ENCODE peak calls at places on chromosome 2, in five cellular contexts. One of them, this sample, is unnamed.

GRCh38 chr2:1755436-1756191 is 11.3 kb upstream of the PXDN start:
- DNase-seq in BJ: no peak
- DNase-seq in dorsolateral prefrontal cortex: peak; percentile 7
- DNase-seq in mucosa of descending colon: no peak
- DNase-seq in fibroblast of pulmonary artery: peak; percentile 97
- DNase-seq in this sample: no peak

GRCh38 chr2:144320491-144320890 is 199.4 kb downstream of the ZEB2 start:
- DNase-seq in BJ: no peak
- DNase-seq in dorsolateral prefrontal cortex: no peak
- DNase-seq in mucosa of descending colon: no peak
- DNase-seq in fibroblast of pulmonary artery: peak; percentile 46
- DNase-seq in this sample: peak; percentile 79

GRCh38 chr2:207284556-207285450 is 119.1 kb upstream of the KLF7 start:
- DNase-seq in BJ: peak; percentile 15
- DNase-seq in dorsolateral prefrontal cortex: no peak
- DNase-seq in mucosa of descending colon: no peak
- DNase-seq in fibroblast of pulmonary artery: no peak
- DNase-seq in this sample: no peak

GRCh38 chr2:233919938-233920337 is 2.8 kb downstream of the TRPM8 start:
- DNase-seq in BJ: no peak
- DNase-seq in dorsolateral prefrontal cortex: no peak
- DNase-seq in mucosa of descending colon: no peak
- DNase-seq in fibroblast of pulmonary artery: peak; percentile 30
- DNase-seq in this sample: peak; percentile 74

GRCh38 chr2:196278491-196278911 is 107.1 kb upstream of the STK17B start:
- DNase-seq in BJ: no peak
- DNase-seq in dorsolateral prefrontal cortex: no peak
- DNase-seq in mucosa of descending colon: no peak
- DNase-seq in fibroblast of pulmonary artery: peak; percentile 73
- DNase-seq in this sample: peak; percentile 73

GRCh38 chr2:29518988-29519925 is 402.1 kb downstream of the ALK start:
- DNase-seq in BJ: peak; percentile 59
- DNase-seq in dorsolateral prefrontal cortex: no peak
- DNase-seq in mucosa of descending colon: no peak
- DNase-seq in fibroblast of pulmonary artery: peak; percentile 71
- DNase-seq in this sample: peak; percentile 79

GRCh38 chr2:200585730-200586643 is at the start of gene AOX1:
- DNase-seq in BJ: no peak
- DNase-seq in dorsolateral prefrontal cortex: peak; percentile 50
- DNase-seq in mucosa of descending colon: peak; percentile 57
- DNase-seq in fibroblast of pulmonary artery: peak; percentile 64
- DNase-seq in this sample: peak; percentile 42

GRCh38 chr2:191699341-191699945 is 21.5 kb downstream of the NABP1 start:
- DNase-seq in BJ: no peak
- DNase-seq in dorsolateral prefrontal cortex: no peak
- DNase-seq in mucosa of descending colon: no peak
- DNase-seq in fibroblast of pulmonary artery: no peak
- DNase-seq in this sample: no peak

GRCh38 chr2:217307023-217307422 is 447.2 kb upstream of the TNP1 start:
- DNase-seq in BJ: no peak
- DNase-seq in dorsolateral prefrontal cortex: no peak
- DNase-seq in mucosa of descending colon: no peak
- DNase-seq in fibroblast of pulmonary artery: no peak
- DNase-seq in this sample: no peak

GRCh38 chr2:33133436-33133835 is 186.7 kb downstream of the LTBP1 start:
- DNase-seq in BJ: no peak
- DNase-seq in dorsolateral prefrontal cortex: no peak
- DNase-seq in mucosa of descending colon: no peak
- DNase-seq in fibroblast of pulmonary artery: no peak
- DNase-seq in this sample: no peak

GRCh38 chr2:50448556-50448955 is 583.4 kb downstream of the NRXN1 start:
- DNase-seq in BJ: no peak
- DNase-seq in dorsolateral prefrontal cortex: no peak
- DNase-seq in mucosa of descending colon: no peak
- DNase-seq in fibroblast of pulmonary artery: no peak
- DNase-seq in this sample: no peak

GRCh38 chr2:67510745-67511144 is 113.6 kb downstream of the ETAA1 start:
- DNase-seq in BJ: no peak
- DNase-seq in dorsolateral prefrontal cortex: no peak
- DNase-seq in mucosa of descending colon: no peak
- DNase-seq in fibroblast of pulmonary artery: peak; percentile 87
- DNase-seq in this sample: no peak

GRCh38 chr2:236168110-236169067 is at the start of gene GBX2:
- DNase-seq in BJ: no peak
- DNase-seq in dorsolateral prefrontal cortex: no peak
- DNase-seq in mucosa of descending colon: no peak
- DNase-seq in fibroblast of pulmonary artery: peak; percentile 57
- DNase-seq in this sample: peak; percentile 81

GRCh38 chr2:27956895-27957294 is 66.4 kb downstream of the BABAM2 start:
- DNase-seq in BJ: no peak
- DNase-seq in dorsolateral prefrontal cortex: no peak
- DNase-seq in mucosa of descending colon: no peak
- DNase-seq in fibroblast of pulmonary artery: peak; percentile 89
- DNase-seq in this sample: peak; percentile 78

GRCh38 chr2:200736646-200737274 is 75.0 kb upstream of the BZW1 start:
- DNase-seq in BJ: no peak
- DNase-seq in dorsolateral prefrontal cortex: no peak
- DNase-seq in mucosa of descending colon: no peak
- DNase-seq in fibroblast of pulmonary artery: no peak
- DNase-seq in this sample: no peak

GRCh38 chr2:147998203-147998602 is 22.3 kb downstream of the ORC4 start:
- DNase-seq in BJ: no peak
- DNase-seq in dorsolateral prefrontal cortex: no peak
- DNase-seq in mucosa of descending colon: no peak
- DNase-seq in fibroblast of pulmonary artery: no peak
- DNase-seq in this sample: no peak

GRCh38 chr2:128410758-128411215 is 92.1 kb upstream of the HS6ST1 start:
- DNase-seq in BJ: no peak
- DNase-seq in dorsolateral prefrontal cortex: peak; percentile 22
- DNase-seq in mucosa of descending colon: no peak
- DNase-seq in fibroblast of pulmonary artery: no peak
- DNase-seq in this sample: no peak

GRCh38 chr2:128594273-128594910 is 275.7 kb upstream of the HS6ST1 start:
- DNase-seq in BJ: no peak
- DNase-seq in dorsolateral prefrontal cortex: no peak
- DNase-seq in mucosa of descending colon: no peak
- DNase-seq in fibroblast of pulmonary artery: no peak
- DNase-seq in this sample: no peak

GRCh38 chr2:26178746-26179436 is 6.0 kb downstream of the GAREM2 start:
- DNase-seq in BJ: no peak
- DNase-seq in dorsolateral prefrontal cortex: no peak
- DNase-seq in mucosa of descending colon: peak; percentile 68
- DNase-seq in fibroblast of pulmonary artery: no peak
- DNase-seq in this sample: no peak

GRCh38 chr2:15299904-15300528 is 261.1 kb downstream of the NBAS start:
- DNase-seq in BJ: no peak
- DNase-seq in dorsolateral prefrontal cortex: no peak
- DNase-seq in mucosa of descending colon: no peak
- DNase-seq in fibroblast of pulmonary artery: no peak
- DNase-seq in this sample: no peak

GRCh38 chr2:28082131-28082530 is 191.6 kb downstream of the BABAM2 start:
- DNase-seq in BJ: no peak
- DNase-seq in dorsolateral prefrontal cortex: no peak
- DNase-seq in mucosa of descending colon: no peak
- DNase-seq in fibroblast of pulmonary artery: peak; percentile 54
- DNase-seq in this sample: no peak

GRCh38 chr2:240596491-240596931 is 10.0 kb downstream of the CAPN10 start:
- DNase-seq in BJ: no peak
- DNase-seq in dorsolateral prefrontal cortex: peak; percentile 76
- DNase-seq in mucosa of descending colon: no peak
- DNase-seq in fibroblast of pulmonary artery: no peak
- DNase-seq in this sample: no peak

GRCh38 chr2:240594511-240595380 is 8.2 kb downstream of the CAPN10 start:
- DNase-seq in BJ: no peak
- DNase-seq in dorsolateral prefrontal cortex: peak; percentile 36
- DNase-seq in mucosa of descending colon: peak; percentile 43
- DNase-seq in fibroblast of pulmonary artery: no peak
- DNase-seq in this sample: no peak

GRCh38 chr2:240597054-240597418 is 10.5 kb downstream of the CAPN10 start:
- DNase-seq in BJ: no peak
- DNase-seq in dorsolateral prefrontal cortex: peak; percentile 31
- DNase-seq in mucosa of descending colon: peak; percentile 22
- DNase-seq in fibroblast of pulmonary artery: no peak
- DNase-seq in this sample: no peak

GRCh38 chr2:240596080-240596460 is 9.5 kb downstream of the CAPN10 start:
- DNase-seq in BJ: no peak
- DNase-seq in dorsolateral prefrontal cortex: no peak
- DNase-seq in mucosa of descending colon: peak; percentile 41
- DNase-seq in fibroblast of pulmonary artery: no peak
- DNase-seq in this sample: no peak

DNA sequence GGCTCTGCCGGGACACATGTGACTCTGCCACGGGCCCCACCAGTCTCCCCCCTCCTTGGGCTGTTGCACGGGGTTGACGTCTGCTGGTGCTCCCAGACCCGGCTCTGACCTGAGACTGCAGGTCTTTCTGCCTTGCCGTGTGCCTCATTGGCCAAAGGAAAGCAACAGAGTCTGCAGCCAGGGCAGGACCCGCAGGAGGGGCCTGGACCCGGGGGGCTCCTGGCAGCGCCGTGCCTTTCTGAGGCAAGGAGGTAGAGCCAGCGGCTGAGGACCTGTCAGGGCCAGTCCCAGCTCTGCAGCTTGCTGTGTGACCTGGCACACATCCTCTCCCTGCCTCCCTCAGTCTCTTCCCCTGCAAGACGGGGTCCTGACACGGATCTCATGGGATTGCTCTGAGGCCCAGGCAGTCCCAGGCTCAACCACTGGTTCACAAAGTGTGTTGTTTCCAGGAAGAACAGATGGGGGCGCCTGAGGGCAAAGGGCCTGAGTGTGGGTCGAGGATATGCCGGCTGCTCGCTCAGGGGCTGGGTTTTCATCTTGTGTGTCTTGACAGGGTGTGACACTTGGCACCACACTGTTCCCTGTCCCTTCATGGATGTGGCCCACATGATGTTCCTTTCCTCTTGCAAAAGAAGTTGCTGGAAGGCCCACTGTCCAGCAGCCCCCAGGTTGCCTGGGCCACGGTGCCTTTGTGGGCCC is 9.0 kb downstream of the CAPN10 start:
- DNase-seq in BJ: no peak
- DNase-seq in dorsolateral prefrontal cortex: peak; percentile 39
- DNase-seq in mucosa of descending colon: peak; percentile 45
- DNase-seq in fibroblast of pulmonary artery: no peak
- DNase-seq in this sample: peak; percentile 37
- TF ChIP-seq CTCF in BJ: no peak
- TF ChIP-seq CTCF in dorsolateral prefrontal cortex: no peak
- TF ChIP-seq CTCF in mucosa of descending colon: no peak
- TF ChIP-seq CTCF in fibroblast of pulmonary artery: peak; percentile 12
- TF ChIP-seq CTCF in this sample: peak; percentile 32

DNA sequence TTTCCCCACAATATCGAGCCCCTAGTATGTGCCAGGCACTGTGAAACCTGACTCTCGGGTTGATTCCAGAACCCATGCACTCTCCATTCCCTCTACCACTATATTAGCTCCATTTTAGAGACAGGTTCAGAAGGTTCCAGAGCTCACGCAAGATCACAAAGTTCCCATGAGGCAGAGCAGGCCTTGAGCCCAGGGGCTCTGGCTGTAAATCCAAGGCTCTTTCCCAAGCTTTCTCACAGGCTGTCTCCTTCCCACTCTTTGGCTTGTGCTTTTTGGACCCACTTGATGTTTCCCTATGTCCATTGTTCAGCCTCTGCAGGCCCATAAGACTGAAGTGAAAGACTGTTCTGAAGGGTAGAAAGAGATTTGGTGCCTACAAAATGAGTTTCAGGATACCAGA is 15.7 kb downstream of the KIAA2012 start:
- DNase-seq in BJ: no peak
- DNase-seq in dorsolateral prefrontal cortex: no peak
- DNase-seq in mucosa of descending colon: no peak
- DNase-seq in fibroblast of pulmonary artery: no peak
- DNase-seq in this sample: no peak
- H3K4me3 ChIP-seq in BJ: no peak overlapping the region
- H3K4me3 ChIP-seq in dorsolateral prefrontal cortex: no peak overlapping the region
- H3K4me3 ChIP-seq in mucosa of descending colon: no peak overlapping the region
- H3K4me3 ChIP-seq in fibroblast of pulmonary artery: no peak overlapping the region
- H3K4me3 ChIP-seq in this sample: no peak overlapping the region

DNA sequence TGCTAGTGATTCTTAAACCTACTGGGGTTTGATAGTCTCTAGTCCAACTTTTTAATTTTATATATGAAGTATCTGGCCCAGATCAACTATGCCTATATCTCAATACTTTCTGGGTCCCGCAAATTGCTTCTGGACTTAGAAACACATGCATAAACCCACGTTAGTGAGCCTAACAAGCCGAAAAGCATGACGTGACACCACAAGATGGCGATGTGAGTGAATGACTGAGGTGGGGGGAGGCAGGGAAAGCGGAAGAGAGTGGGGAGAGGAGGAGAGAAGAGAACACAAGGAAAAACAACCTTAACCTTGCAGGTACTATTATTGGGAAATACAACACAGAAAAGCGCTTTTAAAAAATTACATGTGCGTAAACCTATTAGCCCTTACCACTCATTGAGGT is 13.8 kb downstream of the PDIA6 start:
- DNase-seq in BJ: no peak
- DNase-seq in dorsolateral prefrontal cortex: no peak
- DNase-seq in mucosa of descending colon: no peak
- DNase-seq in fibroblast of pulmonary artery: no peak
- DNase-seq in this sample: no peak
- TF ChIP-seq CTCF in BJ: no peak
- TF ChIP-seq CTCF in dorsolateral prefrontal cortex: no peak
- TF ChIP-seq CTCF in mucosa of descending colon: no peak
- TF ChIP-seq CTCF in fibroblast of pulmonary artery: no peak
- TF ChIP-seq CTCF in this sample: no peak

GRCh38 chr2:7672027-7672684 is 754.9 kb downstream of the RNF144A start:
- DNase-seq in BJ: no peak
- DNase-seq in dorsolateral prefrontal cortex: no peak
- DNase-seq in mucosa of descending colon: no peak
- DNase-seq in fibroblast of pulmonary artery: peak; percentile 60
- DNase-seq in this sample: peak; percentile 54
- H3K4me3 ChIP-seq in BJ: no peak overlapping the region
- H3K4me3 ChIP-seq in dorsolateral prefrontal cortex: no peak overlapping the region
- H3K4me3 ChIP-seq in mucosa of descending colon: no peak overlapping the region
- H3K4me3 ChIP-seq in fibroblast of pulmonary artery: no peak overlapping the region
- H3K4me3 ChIP-seq in this sample: no peak overlapping the region

GRCh38 chr2:18855027-18855426 is 265.7 kb upstream of the NT5C1B start:
- DNase-seq in BJ: no peak
- DNase-seq in dorsolateral prefrontal cortex: no peak
- DNase-seq in mucosa of descending colon: no peak
- DNase-seq in fibroblast of pulmonary artery: peak; percentile 38
- DNase-seq in this sample: peak; percentile 27
- TF ChIP-seq CTCF in BJ: peak; percentile 48
- TF ChIP-seq CTCF in dorsolateral prefrontal cortex: no peak
- TF ChIP-seq CTCF in mucosa of descending colon: no peak
- TF ChIP-seq CTCF in fibroblast of pulmonary artery: peak; percentile 61
- TF ChIP-seq CTCF in this sample: peak; percentile 56

GRCh38 chr2:10279946-10280463 is 22.7 kb upstream of the HPCAL1 start:
- DNase-seq in BJ: no peak
- DNase-seq in dorsolateral prefrontal cortex: peak; percentile 26
- DNase-seq in mucosa of descending colon: no peak
- DNase-seq in fibroblast of pulmonary artery: no peak
- DNase-seq in this sample: no peak
- H3K4me3 ChIP-seq in BJ: no peak overlapping the region
- H3K4me3 ChIP-seq in dorsolateral prefrontal cortex: no peak overlapping the region
- H3K4me3 ChIP-seq in mucosa of descending colon: no peak overlapping the region
- H3K4me3 ChIP-seq in fibroblast of pulmonary artery: no peak overlapping the region
- H3K4me3 ChIP-seq in this sample: no peak overlapping the region